ENCODE peak calls at places on chromosomes 13 and 19, in five cellular contexts. Q is SK-N-SH; N is neuronal stem cell; W is T-helper 17 cell; E is CD8-positive, alpha-beta T cell. C is an unnamed sample. For H3K9me3, the result is how much of the 10 kb centered on the place peaks cover.

GRCh38 chr13:27619711-27620376 is 485 bp downstream of the LNX2 start:
- DNase-seq in Q (peak), N (no peak), W (no peak), E (peak), C (no peak)

GRCh38 chr13:113907637-113908617 is 44.1 kb upstream of the GAS6 start:
- DNase-seq in Q (no peak), N (no peak), W (no peak), E (no peak), C (no peak)

GRCh38 chr13:93318538-93318937 is 91.9 kb downstream of the GPC6 start:
- DNase-seq in Q (no peak), N (no peak), W (no peak), E (no peak), C (no peak)

GRCh38 chr19:37362733-37363132 is 8.2 kb upstream of the ZNF527 start:
- DNase-seq in Q (peak), N (no peak), W (no peak), E (no peak), C (no peak)

GRCh38 chr13:64791373-64791772 is 2438.8 kb downstream of the PCDH9 start:
- DNase-seq in Q (no peak), N (no peak), W (no peak), E (no peak), C (no peak)

GRCh38 chr13:23845309-23845708 is 43.9 kb downstream of the MIPEP start:
- DNase-seq in Q (no peak), N (no peak), W (no peak), E (no peak), C (no peak)

GRCh38 chr19:13817615-13818371 is 22.6 kb downstream of the ZSWIM4 start:
- DNase-seq in Q (no peak), N (no peak), W (no peak), E (peak), C (no peak)

GRCh38 chr13:90185734-90186133 is 1161.8 kb upstream of the MIR17HG start:
- DNase-seq in Q (no peak), N (no peak), W (no peak), E (no peak), C (no peak)

GRCh38 chr19:44552324-44552723 is 22.8 kb upstream of the CEACAM20 start:
- DNase-seq in Q (peak), N (no peak), W (no peak), E (no peak), C (no peak)

GRCh38 chr19:51396175-51396574 is 5.8 kb upstream of the C19orf84 start:
- DNase-seq in Q (no peak), N (no peak), W (no peak), E (no peak), C (no peak)

GRCh38 chr19:11203194-11204075 is 6.1 kb upstream of the KANK2 start:
- DNase-seq in Q (peak), N (peak), W (peak), E (peak), C (no peak)

GRCh38 chr19:31674503-31675186 is 325.4 kb upstream of the TSHZ3 start:
- DNase-seq in Q (no peak), N (no peak), W (no peak), E (no peak), C (no peak)

GRCh38 chr19:53160350-53160749 is 1.5 kb upstream of the ZNF347 start:
- DNase-seq in Q (no peak), N (no peak), W (no peak), E (no peak), C (no peak)

GRCh38 chr19:53161123-53161522 is 2.3 kb upstream of the ZNF347 start:
- DNase-seq in Q (no peak), N (no peak), W (no peak), E (no peak), C (no peak)

DNA sequence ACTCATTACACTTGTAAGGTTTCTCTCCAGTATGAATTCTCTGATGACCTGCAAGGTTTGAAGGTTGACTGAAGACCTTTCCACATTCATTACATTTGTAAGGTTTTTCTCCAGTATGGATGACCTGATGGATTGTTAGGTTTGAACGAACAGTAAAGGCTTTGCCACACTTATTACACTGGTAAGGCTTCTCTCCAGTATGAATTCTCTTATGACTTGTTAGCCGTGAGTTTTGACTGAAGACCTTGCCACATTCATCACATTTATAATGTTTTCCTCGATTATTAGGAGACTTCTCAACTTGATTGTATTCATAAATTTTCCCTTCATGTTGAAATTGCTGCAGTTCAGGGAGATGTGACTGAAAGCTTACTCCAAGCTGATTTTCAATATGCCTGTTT is 6.8 kb upstream of the ZNF347 start:
- DNase-seq in Q (no peak), N (no peak), W (no peak), E (no peak), C (no peak)
- H3K9me3 ChIP-seq in Q (under half), N (under half), W (under half), E (under half), C (under half)

DNA sequence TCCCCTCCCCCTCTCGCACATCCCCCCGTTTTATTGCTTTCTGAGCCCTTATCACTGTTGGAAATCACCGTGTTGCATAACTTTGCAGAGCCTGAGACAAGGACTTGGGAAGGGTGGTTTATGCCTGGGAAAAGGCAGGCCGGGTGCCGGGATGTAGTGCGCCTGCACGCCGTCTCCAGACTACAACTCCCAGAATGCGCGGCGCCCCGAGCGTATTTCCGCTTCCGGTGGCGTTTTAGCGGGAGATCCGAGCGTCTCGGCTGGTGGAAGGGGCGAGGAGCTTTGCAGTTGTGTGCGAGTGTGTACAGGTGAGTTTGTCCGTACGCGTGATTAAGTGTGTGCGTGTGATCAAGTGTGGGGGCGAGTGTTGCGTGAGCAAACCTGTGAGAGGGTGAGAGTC is 75.4 kb downstream of the PEG3 start:
- DNase-seq in Q (peak), N (peak), W (no peak), E (no peak), C (peak)
- H3K9me3 ChIP-seq in Q (under half), N (under half), W (under half), E (under half), C (under half)

GRCh38 chr19:28505134-28505533 is 707.8 kb downstream of the UQCRFS1 start:
- DNase-seq in Q (no peak), N (no peak), W (no peak), E (no peak), C (no peak)
- H3K9me3 ChIP-seq in Q (under half), N (under half), W (under half), E (under half), C (under half)

GRCh38 chr19:57348136-57348535 is 2.9 kb upstream of the ZNF304 start:
- DNase-seq in Q (no peak), N (no peak), W (no peak), E (no peak), C (no peak)
- H3K9me3 ChIP-seq in Q (under half), N (under half), W (under half), E (under half), C (under half)

DNA sequence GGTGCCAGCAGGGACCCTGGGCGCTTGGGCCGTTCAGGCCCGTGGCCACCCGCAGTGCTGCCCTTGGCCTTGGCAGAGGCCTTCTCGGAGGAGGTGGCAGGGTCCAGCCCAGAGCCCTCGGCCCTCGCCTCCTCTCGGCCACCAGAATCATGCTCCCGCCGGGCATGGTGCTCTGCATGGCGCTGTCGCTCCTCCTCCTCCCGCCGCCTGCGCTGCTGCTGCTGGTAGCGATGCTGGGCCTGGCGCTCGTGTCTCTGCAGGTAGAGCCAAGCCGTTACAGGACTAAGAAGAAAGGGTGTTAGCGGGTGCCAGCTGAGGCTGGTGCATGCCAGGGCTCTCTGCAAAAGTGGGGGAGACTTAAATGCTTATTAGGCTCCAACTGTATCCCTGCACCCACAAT is 9.5 kb downstream of the ANO8 start:
- DNase-seq in Q (no peak), N (no peak), W (no peak), E (no peak), C (no peak)
- H3K9me3 ChIP-seq in Q (under half), N (under half), W (under half), E (under half), C (under half)

DNA sequence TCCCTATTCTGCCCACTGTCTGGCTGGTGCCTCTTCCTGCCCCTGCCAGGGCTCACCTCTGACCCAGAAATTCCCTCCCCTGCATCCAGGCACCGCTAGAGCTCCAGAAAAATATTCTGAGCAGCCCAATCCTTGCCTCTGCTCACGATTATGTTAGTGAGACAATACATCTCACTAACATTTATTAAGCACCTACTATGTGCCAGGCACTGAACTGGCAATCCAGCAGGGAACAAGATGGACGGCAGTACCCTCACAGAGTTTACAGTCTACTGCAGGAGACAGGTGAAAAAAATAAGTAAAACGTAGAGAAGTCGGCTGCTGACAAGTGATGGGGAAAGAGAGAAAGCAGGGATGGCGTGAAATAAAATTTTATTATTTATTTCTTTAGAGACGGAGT is 5.5 kb downstream of the TINCR start:
- DNase-seq in Q (no peak), N (no peak), W (no peak), E (no peak), C (no peak)
- H3K9me3 ChIP-seq in Q (under half), N (under half), W (under half), E (under half), C (under half)

DNA sequence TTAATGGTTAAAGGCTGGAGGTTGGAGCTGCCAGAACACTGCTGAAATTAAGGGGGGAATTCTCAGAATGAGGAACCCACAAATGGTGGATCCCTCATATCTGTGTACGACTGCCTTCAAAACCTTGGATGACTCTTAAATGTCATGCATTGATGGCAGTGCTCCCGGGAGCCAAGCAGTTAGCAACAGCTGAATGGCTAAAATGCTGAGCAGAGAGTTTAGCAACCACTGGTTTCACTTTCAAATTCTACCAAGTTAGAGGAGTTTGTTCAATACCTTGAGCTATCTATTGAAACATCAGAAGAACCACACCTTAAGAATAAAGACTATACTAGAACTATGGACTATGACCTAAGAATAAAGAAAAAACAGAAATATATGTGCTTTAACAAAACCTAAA is 41.4 kb downstream of the UQCRFS1 start:
- DNase-seq in Q (no peak), N (no peak), W (no peak), E (no peak), C (no peak)
- H3K9me3 ChIP-seq in Q (under half), N (under half), W (under half), E (under half), C (under half)

GRCh38 chr13:49996166-49996915 is 501 bp upstream of the TRIM13 start:
- DNase-seq in Q (peak), N (peak), W (peak), E (peak), C (peak)

GRCh38 chr13:49998714-49999624 is 2.1 kb downstream of the TRIM13 start:
- DNase-seq in Q (no peak), N (no peak), W (no peak), E (no peak), C (no peak)

GRCh38 chr13:49997935-49998334 is 1.1 kb downstream of the TRIM13 start:
- DNase-seq in Q (no peak), N (no peak), W (no peak), E (no peak), C (no peak)

GRCh38 chr13:49996951-49997895 is at the start of gene TRIM13:
- DNase-seq in Q (peak), N (peak), W (peak), E (peak), C (peak)

DNA sequence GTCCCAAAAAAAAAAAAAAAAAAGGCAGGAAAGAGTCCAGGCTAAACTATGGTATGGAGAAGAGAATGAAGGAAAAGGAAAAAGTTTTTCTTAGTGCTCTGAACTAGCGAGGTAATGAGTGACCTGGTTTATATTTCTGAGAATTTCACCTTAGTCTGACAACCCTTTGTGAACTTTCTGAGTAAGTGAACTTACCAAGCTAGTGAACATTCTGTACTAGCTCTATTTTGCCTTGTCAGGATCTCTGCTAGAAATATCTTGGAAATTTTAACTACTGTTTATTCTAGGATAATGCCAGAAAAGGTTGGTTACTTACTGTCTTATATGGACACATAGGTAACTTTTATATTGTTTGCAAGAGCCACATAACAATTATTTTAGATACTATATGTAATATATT is 4.4 kb downstream of the TRIM13 start:
- DNase-seq in Q (no peak), N (no peak), W (no peak), E (no peak), C (no peak)
- H3K9me3 ChIP-seq in Q (under half), N (under half), W (under half), E (under half), C (under half)

GRCh38 chr19:2926341-2927031 is 18.3 kb downstream of the ZNF77 start:
- DNase-seq in Q (no peak), N (no peak), W (no peak), E (no peak), C (no peak)

GRCh38 chr19:2927032-2927430 is 17.7 kb downstream of the ZNF77 start:
- DNase-seq in Q (no peak), N (no peak), W (no peak), E (no peak), C (no peak)

GRCh38 chr19:2923510-2923909 is 21.3 kb downstream of the ZNF77 start:
- DNase-seq in Q (no peak), N (no peak), W (no peak), E (no peak), C (no peak)

GRCh38 chr19:2917275-2918184 is 16.8 kb downstream of the ZNF57 start:
- DNase-seq in Q (no peak), N (no peak), W (no peak), E (no peak), C (no peak)

DNA sequence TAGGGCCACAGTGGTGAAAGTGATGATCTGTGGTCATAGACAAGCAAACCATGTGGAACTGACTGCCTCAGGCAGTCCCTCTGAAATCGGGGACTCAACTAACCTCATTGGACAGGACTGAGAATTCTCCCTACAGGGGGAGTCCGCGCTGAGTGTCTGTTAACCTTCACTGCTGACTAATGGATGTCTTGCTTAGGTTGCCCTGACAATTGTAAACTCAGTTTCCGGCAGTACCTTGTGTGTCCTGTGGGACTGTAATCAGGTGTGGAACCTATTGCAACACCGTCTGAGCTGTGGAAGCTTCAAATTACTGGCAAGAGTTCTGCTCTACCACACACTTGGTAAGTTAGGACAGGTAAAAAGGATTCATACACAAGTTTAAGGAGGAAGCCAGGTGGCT is 21.8 kb downstream of the ZNF77 start:
- DNase-seq in Q (no peak), N (no peak), W (no peak), E (no peak), C (no peak)
- H3K9me3 ChIP-seq in Q (under half), N (under half), W (under half), E (under half), C (under half)

GRCh38 chr19:20444202-20444885 is 121.2 kb downstream of the ZNF737 start:
- DNase-seq in Q (no peak), N (no peak), W (no peak), E (no peak), C (no peak)
- H3K9me3 ChIP-seq in Q (under half), N (under half), W (under half), E (under half), C (under half)

C was measured in right lobe of liver.